ENCODE peak calls at places on chromosomes 5 and 9, in four cellular contexts. U, K, D and S are unnamed samples.
A peak's percentile ranks its signal among the peaks of the same experiment; 100 is the strongest.

GRCh38 chr5:40405230-40405629 is 274.5 kb upstream of the PTGER4 start:
- DNase-seq in D (no peak), U (no peak), K (no peak), S (no peak)

GRCh38 chr9:110125207-110125751 is 82.7 kb downstream of the C9orf152 start:
- DNase-seq in D (peak; percentile 90), U (no peak), K (peak; percentile 95), S (peak; percentile 23)

GRCh38 chr5:168314735-168315411 is 23.4 kb downstream of the WWC1 start:
- DNase-seq in U (no peak), D (peak; percentile 92), K (peak; percentile 30), S (no peak)

GRCh38 chr9:132141364-132141947 is 20.4 kb upstream of the NTNG2 start:
- DNase-seq in K (peak; percentile 15), D (no peak), U (no peak), S (no peak)

GRCh38 chr5:36982146-36982545 is 105.6 kb downstream of the NIPBL start:
- DNase-seq in U (no peak), K (no peak), D (no peak), S (no peak)

GRCh38 chr5:96655506-96655905 is 6.7 kb upstream of the CAST start:
- DNase-seq in K (no peak), D (no peak), U (no peak), S (no peak)

GRCh38 chr5:134227259-134227658 is 1.4 kb upstream of the PPP2CA start:
- DNase-seq in U (no peak), D (no peak), K (no peak), S (no peak)

GRCh38 chr5:168712280-168712924 is 133.2 kb upstream of the PANK3 start:
- DNase-seq in D (peak; percentile 96), U (no peak), K (no peak), S (no peak)

GRCh38 chr9:132631280-132631679 is 38.5 kb downstream of the DDX31 start:
- DNase-seq in K (no peak), U (no peak), D (peak; percentile 70), S (no peak)

GRCh38 chr5:57386958-57387357 is 95.7 kb downstream of the ACTBL2 start:
- DNase-seq in D (no peak), U (no peak), K (no peak), S (no peak)

GRCh38 chr9:123642291-123643278 is 286.6 kb downstream of the CRB2 start:
- DNase-seq in U (no peak), K (no peak), D (no peak), S (no peak)

GRCh38 chr9:16213781-16214515 is 656.5 kb downstream of the BNC2 start:
- DNase-seq in D (no peak), K (no peak), U (no peak), S (peak; percentile 64)

GRCh38 chr9:98720402-98720801 is 11.7 kb upstream of the GABBR2 start:
- DNase-seq in D (no peak), K (no peak), U (no peak), S (no peak)

GRCh38 chr9:135228983-135229625 is 141.6 kb downstream of the OLFM1 start:
- DNase-seq in U (no peak), K (no peak), D (no peak), S (no peak)

GRCh38 chr5:153565822-153566221 is 75.4 kb downstream of the GRIA1 start:
- DNase-seq in U (no peak), D (no peak), K (no peak), S (no peak)

GRCh38 chr9:92774274-92774673 is 9.6 kb upstream of the BICD2 start:
- DNase-seq in U (no peak), K (no peak), D (peak; percentile 57), S (no peak)

GRCh38 chr9:91060520-91061343 is 259.1 kb downstream of the SYK start:
- DNase-seq in K (peak; percentile 88), U (no peak), D (peak; percentile 72), S (peak; percentile 70)

GRCh38 chr9:70054546-70054945 is 10.9 kb downstream of the MAMDC2 start:
- DNase-seq in D (no peak), K (no peak), U (no peak), S (no peak)

GRCh38 chr9:129328357-129329103 is 150.5 kb upstream of the IER5L start:
- DNase-seq in U (no peak), K (no peak), D (no peak), S (no peak)

GRCh38 chr5:125194901-125195300 is 448.5 kb upstream of the ZNF608 start:
- DNase-seq in K (no peak), U (no peak), D (no peak), S (no peak)